ENCODE peak calls at places on chromosomes 16 and 17, in seven cellular contexts. One of them, this sample, is unnamed.

GRCh38 chr16:51243836-51244483 is 92.9 kb upstream of the SALL1 start:
- DNase-seq in GM23338: no peak
- DNase-seq in fibroblast of lung: no peak
- DNase-seq in astrocyte: peak
- DNase-seq in PC-9: no peak
- DNase-seq in PC-3: no peak
- DNase-seq in neural progenitor cell: no peak
- DNase-seq in this sample: no peak

GRCh38 chr17:19024101-19025078 is 19.8 kb upstream of the FAM83G start:
- DNase-seq in neural progenitor cell: no peak
- DNase-seq in fibroblast of lung: no peak
- DNase-seq in GM23338: no peak
- DNase-seq in astrocyte: no peak
- DNase-seq in PC-9: peak
- DNase-seq in PC-3: peak
- DNase-seq in this sample: no peak

GRCh38 chr17:43399839-43400328 is 1.1 kb downstream of the ARL4D start:
- DNase-seq in GM23338: no peak
- DNase-seq in neural progenitor cell: no peak
- DNase-seq in fibroblast of lung: no peak
- DNase-seq in astrocyte: no peak
- DNase-seq in PC-9: no peak
- DNase-seq in PC-3: no peak
- DNase-seq in this sample: no peak

GRCh38 chr17:44222112-44222869 is 2.8 kb upstream of the UBTF start:
- DNase-seq in astrocyte: peak
- DNase-seq in PC-3: peak
- DNase-seq in PC-9: peak
- DNase-seq in neural progenitor cell: peak
- DNase-seq in fibroblast of lung: peak
- DNase-seq in GM23338: peak
- DNase-seq in this sample: peak

GRCh38 chr16:84443166-84443802 is 61.2 kb downstream of the MEAK7 start:
- DNase-seq in GM23338: no peak
- DNase-seq in PC-9: no peak
- DNase-seq in neural progenitor cell: no peak
- DNase-seq in fibroblast of lung: no peak
- DNase-seq in astrocyte: no peak
- DNase-seq in PC-3: no peak
- DNase-seq in this sample: no peak

GRCh38 chr16:72658888-72659717 is 388.8 kb downstream of the ZFHX3 start:
- DNase-seq in PC-9: no peak
- DNase-seq in neural progenitor cell: no peak
- DNase-seq in PC-3: no peak
- DNase-seq in fibroblast of lung: no peak
- DNase-seq in astrocyte: peak
- DNase-seq in GM23338: no peak
- DNase-seq in this sample: no peak

GRCh38 chr16:56272495-56272894 is 81.2 kb downstream of the GNAO1 start:
- DNase-seq in neural progenitor cell: no peak
- DNase-seq in astrocyte: no peak
- DNase-seq in fibroblast of lung: no peak
- DNase-seq in GM23338: no peak
- DNase-seq in PC-9: no peak
- DNase-seq in PC-3: no peak
- DNase-seq in this sample: no peak

GRCh38 chr16:8167436-8167835 is 422.9 kb downstream of the TMEM114 start:
- DNase-seq in neural progenitor cell: no peak
- DNase-seq in fibroblast of lung: no peak
- DNase-seq in GM23338: no peak
- DNase-seq in PC-9: no peak
- DNase-seq in astrocyte: no peak
- DNase-seq in PC-3: no peak
- DNase-seq in this sample: no peak

GRCh38 chr17:69492410-69493071 is 78.0 kb downstream of the MAP2K6 start:
- DNase-seq in PC-9: peak
- DNase-seq in GM23338: peak
- DNase-seq in PC-3: peak
- DNase-seq in neural progenitor cell: peak
- DNase-seq in fibroblast of lung: peak
- DNase-seq in astrocyte: peak
- DNase-seq in this sample: no peak

GRCh38 chr17:6525111-6525510 is 31.2 kb downstream of the PITPNM3 start:
- DNase-seq in astrocyte: no peak
- DNase-seq in neural progenitor cell: no peak
- DNase-seq in PC-9: no peak
- DNase-seq in fibroblast of lung: no peak
- DNase-seq in PC-3: no peak
- DNase-seq in GM23338: no peak
- DNase-seq in this sample: no peak

GRCh38 chr16:87138868-87139267 is 178.3 kb downstream of the C16orf95 start:
- DNase-seq in neural progenitor cell: no peak
- DNase-seq in fibroblast of lung: no peak
- DNase-seq in GM23338: no peak
- DNase-seq in astrocyte: no peak
- DNase-seq in PC-3: no peak
- DNase-seq in PC-9: no peak
- DNase-seq in this sample: no peak

GRCh38 chr17:33055171-33055611 is 63.5 kb downstream of the SPACA3 start:
- DNase-seq in astrocyte: peak
- DNase-seq in fibroblast of lung: no peak
- DNase-seq in PC-3: no peak
- DNase-seq in GM23338: peak
- DNase-seq in neural progenitor cell: no peak
- DNase-seq in PC-9: no peak
- DNase-seq in this sample: no peak

GRCh38 chr17:74842146-74842598 is 17.5 kb downstream of the GRIN2C start:
- DNase-seq in GM23338: peak
- DNase-seq in PC-9: no peak
- DNase-seq in neural progenitor cell: peak
- DNase-seq in fibroblast of lung: no peak
- DNase-seq in astrocyte: no peak
- DNase-seq in PC-3: peak
- DNase-seq in this sample: no peak

GRCh38 chr17:80822021-80822699 is 169.5 kb upstream of the CHMP6 start:
- DNase-seq in GM23338: no peak
- DNase-seq in fibroblast of lung: no peak
- DNase-seq in astrocyte: no peak
- DNase-seq in PC-9: no peak
- DNase-seq in neural progenitor cell: no peak
- DNase-seq in PC-3: no peak
- DNase-seq in this sample: no peak

GRCh38 chr17:7119314-7119713 is 4.7 kb upstream of the ASGR2 start:
- DNase-seq in GM23338: peak
- DNase-seq in astrocyte: no peak
- DNase-seq in fibroblast of lung: no peak
- DNase-seq in PC-9: no peak
- DNase-seq in neural progenitor cell: no peak
- DNase-seq in PC-3: no peak
- DNase-seq in this sample: no peak

GRCh38 chr17:6510321-6511023 is 45.9 kb downstream of the PITPNM3 start:
- DNase-seq in fibroblast of lung: no peak
- DNase-seq in GM23338: no peak
- DNase-seq in astrocyte: peak
- DNase-seq in PC-9: no peak
- DNase-seq in neural progenitor cell: no peak
- DNase-seq in PC-3: no peak
- DNase-seq in this sample: no peak

GRCh38 chr16:24022797-24023196 is 187.0 kb downstream of the PRKCB start:
- DNase-seq in fibroblast of lung: no peak
- DNase-seq in astrocyte: no peak
- DNase-seq in neural progenitor cell: no peak
- DNase-seq in GM23338: no peak
- DNase-seq in PC-9: no peak
- DNase-seq in PC-3: no peak
- DNase-seq in this sample: no peak

GRCh38 chr17:46742539-46743270 is 75.8 kb downstream of the WNT3 start:
- DNase-seq in astrocyte: peak
- DNase-seq in fibroblast of lung: peak
- DNase-seq in GM23338: no peak
- DNase-seq in neural progenitor cell: no peak
- DNase-seq in PC-9: peak
- DNase-seq in PC-3: peak
- DNase-seq in this sample: no peak

GRCh38 chr17:31645351-31645750 is 213.7 kb downstream of the COPRS start:
- DNase-seq in neural progenitor cell: no peak
- DNase-seq in astrocyte: no peak
- DNase-seq in PC-3: no peak
- DNase-seq in PC-9: no peak
- DNase-seq in fibroblast of lung: no peak
- DNase-seq in GM23338: no peak
- DNase-seq in this sample: no peak

GRCh38 chr17:83083368-83084201 is 4.2 kb downstream of the METRNL start:
- DNase-seq in neural progenitor cell: no peak
- DNase-seq in fibroblast of lung: peak
- DNase-seq in GM23338: peak
- DNase-seq in PC-3: peak
- DNase-seq in PC-9: peak
- DNase-seq in astrocyte: peak
- DNase-seq in this sample: peak

GRCh38 chr17:4583796-4584124 is 569 bp upstream of the SMTNL2 start:
- DNase-seq in GM23338: peak
- DNase-seq in neural progenitor cell: peak
- DNase-seq in PC-3: no peak
- DNase-seq in PC-9: no peak
- DNase-seq in fibroblast of lung: no peak
- DNase-seq in astrocyte: no peak
- DNase-seq in this sample: peak

GRCh38 chr17:2853722-2854580 is 57.7 kb downstream of the RAP1GAP2 start:
- DNase-seq in neural progenitor cell: peak
- DNase-seq in fibroblast of lung: peak
- DNase-seq in PC-9: peak
- DNase-seq in PC-3: peak
- DNase-seq in astrocyte: no peak
- DNase-seq in GM23338: peak
- DNase-seq in this sample: no peak

GRCh38 chr17:81967533-81968395 is 6.8 kb upstream of the NOTUM start:
- DNase-seq in astrocyte: peak
- DNase-seq in PC-3: peak
- DNase-seq in neural progenitor cell: peak
- DNase-seq in GM23338: peak
- DNase-seq in fibroblast of lung: peak
- DNase-seq in PC-9: peak
- DNase-seq in this sample: no peak
- TF ChIP-seq EZH2 in astrocyte: no peak
- TF ChIP-seq EZH2 in PC-3: no peak
- TF ChIP-seq EZH2 in neural progenitor cell: no peak
- TF ChIP-seq EZH2 in GM23338: no peak
- TF ChIP-seq EZH2 in fibroblast of lung: no peak
- TF ChIP-seq EZH2 in PC-9: no peak
- TF ChIP-seq EZH2 in this sample: no peak

DNA sequence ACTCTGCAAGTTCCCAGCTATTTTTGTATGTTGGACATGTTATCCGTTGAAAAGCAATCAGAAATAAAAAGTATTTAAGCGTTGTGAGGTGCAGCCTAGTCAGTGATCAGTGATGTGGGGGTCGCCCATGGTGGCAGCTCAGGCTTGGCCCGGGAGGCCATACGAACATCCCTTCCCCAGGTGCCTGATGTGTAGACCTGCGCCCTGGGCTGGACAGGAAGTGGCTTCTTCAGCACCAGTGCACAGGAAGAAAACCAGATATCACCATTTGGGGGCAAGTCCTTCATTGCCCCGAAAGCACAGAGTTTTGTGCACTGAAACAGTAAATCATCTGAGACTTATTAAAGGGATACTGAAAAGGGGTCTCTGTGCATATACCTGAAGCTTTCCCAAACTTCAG is 98.9 kb downstream of the SOCS1 start:
- DNase-seq in astrocyte: no peak
- DNase-seq in fibroblast of lung: no peak
- DNase-seq in GM23338: no peak
- DNase-seq in neural progenitor cell: no peak
- DNase-seq in PC-3: no peak
- DNase-seq in PC-9: no peak
- DNase-seq in this sample: no peak
- TF ChIP-seq EZH2 in astrocyte: no peak
- TF ChIP-seq EZH2 in fibroblast of lung: no peak
- TF ChIP-seq EZH2 in GM23338: no peak
- TF ChIP-seq EZH2 in neural progenitor cell: no peak
- TF ChIP-seq EZH2 in PC-3: no peak
- TF ChIP-seq EZH2 in PC-9: no peak
- TF ChIP-seq EZH2 in this sample: no peak

GRCh38 chr16:1334739-1335138 is 1.3 kb downstream of the BAIAP3 start:
- DNase-seq in PC-9: no peak
- DNase-seq in GM23338: no peak
- DNase-seq in astrocyte: no peak
- DNase-seq in PC-3: no peak
- DNase-seq in fibroblast of lung: no peak
- DNase-seq in neural progenitor cell: no peak
- DNase-seq in this sample: no peak
- TF ChIP-seq EZH2 in PC-9: no peak
- TF ChIP-seq EZH2 in GM23338: peak
- TF ChIP-seq EZH2 in astrocyte: peak
- TF ChIP-seq EZH2 in PC-3: no peak
- TF ChIP-seq EZH2 in fibroblast of lung: peak
- TF ChIP-seq EZH2 in neural progenitor cell: peak
- TF ChIP-seq EZH2 in this sample: no peak

GRCh38 chr17:58758890-58759289 is 3.2 kb downstream of the PPM1E start:
- DNase-seq in GM23338: no peak
- DNase-seq in fibroblast of lung: no peak
- DNase-seq in PC-3: no peak
- DNase-seq in astrocyte: no peak
- DNase-seq in neural progenitor cell: no peak
- DNase-seq in PC-9: no peak
- DNase-seq in this sample: no peak
- TF ChIP-seq EZH2 in GM23338: no peak
- TF ChIP-seq EZH2 in fibroblast of lung: no peak
- TF ChIP-seq EZH2 in PC-3: no peak
- TF ChIP-seq EZH2 in astrocyte: no peak
- TF ChIP-seq EZH2 in neural progenitor cell: no peak
- TF ChIP-seq EZH2 in PC-9: no peak
- TF ChIP-seq EZH2 in this sample: no peak

DNA sequence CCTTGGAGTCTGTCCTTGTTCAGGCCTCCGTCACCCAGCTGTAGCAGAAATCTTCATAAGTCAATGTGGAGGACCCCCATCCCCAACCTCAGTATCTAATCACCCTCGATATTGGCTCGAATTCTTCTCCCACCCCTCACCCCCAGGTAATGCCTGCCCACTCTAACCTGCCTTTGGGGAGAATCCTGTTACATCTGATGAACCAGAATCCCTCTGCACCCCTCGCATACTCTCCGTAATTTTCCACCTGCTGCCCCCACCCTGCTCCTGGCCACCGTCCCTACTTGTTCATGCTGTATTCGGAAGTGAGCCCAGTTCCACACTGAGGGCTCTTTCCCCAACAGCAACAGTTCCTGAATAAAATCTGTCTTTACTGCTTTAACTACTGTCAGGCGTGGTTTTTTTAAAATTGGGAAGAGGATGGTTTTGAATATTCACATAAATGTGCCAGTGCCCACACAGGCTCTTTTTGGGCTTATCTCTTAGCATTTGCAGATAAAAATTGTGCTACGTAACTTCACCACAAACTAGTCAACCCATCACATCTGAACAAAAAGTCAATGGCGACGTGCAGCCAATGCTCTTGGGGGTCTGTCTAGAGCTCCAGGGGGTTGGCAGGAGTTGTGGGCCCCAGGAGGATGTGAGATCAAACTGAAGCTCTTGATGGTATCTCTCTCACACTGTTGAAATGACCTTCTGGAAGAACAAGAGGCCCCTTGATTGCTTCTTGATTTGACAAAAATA is 73.7 kb downstream of the NETO2 start:
- DNase-seq in astrocyte: no peak
- DNase-seq in GM23338: no peak
- DNase-seq in fibroblast of lung: no peak
- DNase-seq in PC-9: no peak
- DNase-seq in PC-3: no peak
- DNase-seq in neural progenitor cell: no peak
- DNase-seq in this sample: no peak
- TF ChIP-seq EZH2 in astrocyte: no peak
- TF ChIP-seq EZH2 in GM23338: no peak
- TF ChIP-seq EZH2 in fibroblast of lung: no peak
- TF ChIP-seq EZH2 in PC-9: no peak
- TF ChIP-seq EZH2 in PC-3: no peak
- TF ChIP-seq EZH2 in neural progenitor cell: no peak
- TF ChIP-seq EZH2 in this sample: no peak

This sample was measured in A673.